ENCODE peak calls at places on chromosomes 12 and 14, in five cellular contexts. One of them, this sample, is unnamed.

GRCh38 chr14:56008160-56008559 is 110.1 kb upstream of the PELI2 start:
- DNase-seq in H1: no peak
- DNase-seq in neuronal stem cell: no peak
- DNase-seq in trophoblast cell: no peak
- DNase-seq in mesenchymal stem cell: no peak
- DNase-seq in this sample: no peak

GRCh38 chr12:46944104-46944503 is 118.3 kb upstream of the SLC38A4 start:
- DNase-seq in H1: no peak
- DNase-seq in neuronal stem cell: no peak
- DNase-seq in trophoblast cell: peak; percentile 9
- DNase-seq in mesenchymal stem cell: peak; percentile 76
- DNase-seq in this sample: no peak

GRCh38 chr12:10716704-10717315 is 6.3 kb downstream of the YBX3 start:
- DNase-seq in H1: no peak
- DNase-seq in neuronal stem cell: no peak
- DNase-seq in trophoblast cell: peak; percentile 79
- DNase-seq in mesenchymal stem cell: peak; percentile 87
- DNase-seq in this sample: peak; percentile 69

GRCh38 chr12:53481957-53482586 is 17.2 kb downstream of the MAP3K12 start:
- DNase-seq in H1: no peak
- DNase-seq in neuronal stem cell: no peak
- DNase-seq in trophoblast cell: peak; percentile 32
- DNase-seq in mesenchymal stem cell: peak; percentile 42
- DNase-seq in this sample: peak; percentile 72

GRCh38 chr12:10620078-10620779 is 6.8 kb upstream of the MAGOHB start:
- DNase-seq in H1: no peak
- DNase-seq in neuronal stem cell: no peak
- DNase-seq in trophoblast cell: no peak
- DNase-seq in mesenchymal stem cell: no peak
- DNase-seq in this sample: no peak

GRCh38 chr12:46516933-46517578 is 144.5 kb upstream of the SLC38A2 start:
- DNase-seq in H1: no peak
- DNase-seq in neuronal stem cell: no peak
- DNase-seq in trophoblast cell: no peak
- DNase-seq in mesenchymal stem cell: no peak
- DNase-seq in this sample: no peak

GRCh38 chr12:2640709-2641108 is 154.1 kb upstream of the FKBP4 start:
- DNase-seq in H1: no peak
- DNase-seq in neuronal stem cell: no peak
- DNase-seq in trophoblast cell: peak; percentile 70
- DNase-seq in mesenchymal stem cell: peak; percentile 96
- DNase-seq in this sample: peak; percentile 56

GRCh38 chr12:94831081-94831747 is 172.3 kb downstream of the NDUFA12 start:
- DNase-seq in H1: no peak
- DNase-seq in neuronal stem cell: no peak
- DNase-seq in trophoblast cell: peak; percentile 11
- DNase-seq in mesenchymal stem cell: no peak
- DNase-seq in this sample: no peak

GRCh38 chr12:67366530-67367196 is 97.5 kb downstream of the CAND1 start:
- DNase-seq in H1: no peak
- DNase-seq in neuronal stem cell: no peak
- DNase-seq in trophoblast cell: peak; percentile 75
- DNase-seq in mesenchymal stem cell: peak; percentile 64
- DNase-seq in this sample: no peak

GRCh38 chr12:87196329-87196728 is 832.9 kb downstream of the C12orf50 start:
- DNase-seq in H1: no peak
- DNase-seq in neuronal stem cell: no peak
- DNase-seq in trophoblast cell: no peak
- DNase-seq in mesenchymal stem cell: no peak
- DNase-seq in this sample: no peak

GRCh38 chr12:25155031-25155576 is 39.9 kb downstream of the DNAI7 start:
- DNase-seq in H1: no peak
- DNase-seq in neuronal stem cell: peak; percentile 6
- DNase-seq in trophoblast cell: no peak
- DNase-seq in mesenchymal stem cell: peak; percentile 59
- DNase-seq in this sample: no peak

GRCh38 chr12:111557271-111558106 is 41.6 kb downstream of the ATXN2 start:
- DNase-seq in H1: no peak
- DNase-seq in neuronal stem cell: no peak
- DNase-seq in trophoblast cell: peak; percentile 4
- DNase-seq in mesenchymal stem cell: no peak
- DNase-seq in this sample: no peak

GRCh38 chr14:103102689-103103260 is 8.2 kb downstream of the EXOC3L4 start:
- DNase-seq in H1: no peak
- DNase-seq in neuronal stem cell: no peak
- DNase-seq in trophoblast cell: no peak
- DNase-seq in mesenchymal stem cell: no peak
- DNase-seq in this sample: no peak

GRCh38 chr14:85701763-85702162 is 171.8 kb downstream of the FLRT2 start:
- DNase-seq in H1: no peak
- DNase-seq in neuronal stem cell: no peak
- DNase-seq in trophoblast cell: no peak
- DNase-seq in mesenchymal stem cell: peak; percentile 33
- DNase-seq in this sample: no peak

GRCh38 chr12:52720487-52720886 is 17.2 kb upstream of the KRT77 start:
- DNase-seq in H1: no peak
- DNase-seq in neuronal stem cell: no peak
- DNase-seq in trophoblast cell: peak; percentile 85
- DNase-seq in mesenchymal stem cell: no peak
- DNase-seq in this sample: no peak

GRCh38 chr12:45431153-45431552 is 215.3 kb downstream of the ANO6 start:
- DNase-seq in H1: no peak
- DNase-seq in neuronal stem cell: no peak
- DNase-seq in trophoblast cell: no peak
- DNase-seq in mesenchymal stem cell: no peak
- DNase-seq in this sample: no peak

GRCh38 chr12:124684971-124685688 is 117.7 kb upstream of the NCOR2 start:
- DNase-seq in H1: no peak
- DNase-seq in neuronal stem cell: no peak
- DNase-seq in trophoblast cell: peak; percentile 83
- DNase-seq in mesenchymal stem cell: peak; percentile 83
- DNase-seq in this sample: no peak

GRCh38 chr14:101726295-101726953 is 35.1 kb upstream of the PPP2R5C start:
- DNase-seq in H1: no peak
- DNase-seq in neuronal stem cell: no peak
- DNase-seq in trophoblast cell: no peak
- DNase-seq in mesenchymal stem cell: no peak
- DNase-seq in this sample: no peak

GRCh38 chr14:95535226-95536021 is 574 bp downstream of the GLRX5 start:
- DNase-seq in H1: no peak
- DNase-seq in neuronal stem cell: no peak
- DNase-seq in trophoblast cell: no peak
- DNase-seq in mesenchymal stem cell: peak; percentile 37
- DNase-seq in this sample: no peak

GRCh38 chr12:106648736-106649135 is 65.9 kb downstream of the RFX4 start:
- DNase-seq in H1: no peak
- DNase-seq in neuronal stem cell: no peak
- DNase-seq in trophoblast cell: no peak
- DNase-seq in mesenchymal stem cell: no peak
- DNase-seq in this sample: no peak

GRCh38 chr14:104130974-104131651 is 7.3 kb upstream of the KIF26A start:
- DNase-seq in H1: no peak
- DNase-seq in neuronal stem cell: no peak
- DNase-seq in trophoblast cell: no peak
- DNase-seq in mesenchymal stem cell: peak; percentile 18
- DNase-seq in this sample: peak; percentile 65

GRCh38 chr14:89214221-89214965 is 202.6 kb downstream of the FOXN3 start:
- DNase-seq in H1: no peak
- DNase-seq in neuronal stem cell: peak; percentile 11
- DNase-seq in trophoblast cell: no peak
- DNase-seq in mesenchymal stem cell: no peak
- DNase-seq in this sample: no peak

GRCh38 chr14:77303417-77304156 is 17.1 kb downstream of the POMT2 start:
- DNase-seq in H1: no peak
- DNase-seq in neuronal stem cell: no peak
- DNase-seq in trophoblast cell: peak; percentile 60
- DNase-seq in mesenchymal stem cell: peak; percentile 99
- DNase-seq in this sample: no peak

GRCh38 chr12:26878661-26879119 is 45.7 kb upstream of the ITPR2 start:
- DNase-seq in H1: no peak
- DNase-seq in neuronal stem cell: no peak
- DNase-seq in trophoblast cell: no peak
- DNase-seq in mesenchymal stem cell: no peak
- DNase-seq in this sample: no peak

GRCh38 chr14:99566009-99566389 is 38.0 kb downstream of the CCDC85C start:
- DNase-seq in H1: no peak
- DNase-seq in neuronal stem cell: no peak
- DNase-seq in trophoblast cell: no peak
- DNase-seq in mesenchymal stem cell: no peak
- DNase-seq in this sample: no peak

GRCh38 chr12:108787539-108787938 is 56.2 kb upstream of the CORO1C start:
- DNase-seq in H1: no peak
- DNase-seq in neuronal stem cell: no peak
- DNase-seq in trophoblast cell: no peak
- DNase-seq in mesenchymal stem cell: no peak
- DNase-seq in this sample: no peak

GRCh38 chr12:88993655-88994054 is 358.6 kb downstream of the DUSP6 start:
- DNase-seq in H1: no peak
- DNase-seq in neuronal stem cell: peak; percentile 18
- DNase-seq in trophoblast cell: no peak
- DNase-seq in mesenchymal stem cell: peak; percentile 68
- DNase-seq in this sample: no peak

GRCh38 chr12:46659032-46659703 is 166.6 kb downstream of the SLC38A4 start:
- DNase-seq in H1: no peak
- DNase-seq in neuronal stem cell: peak; percentile 47
- DNase-seq in trophoblast cell: no peak
- DNase-seq in mesenchymal stem cell: peak; percentile 44
- DNase-seq in this sample: no peak

GRCh38 chr12:27797301-27798025 is 17.4 kb upstream of the MANSC4 start:
- DNase-seq in H1: no peak
- DNase-seq in neuronal stem cell: no peak
- DNase-seq in trophoblast cell: no peak
- DNase-seq in mesenchymal stem cell: no peak
- DNase-seq in this sample: no peak

GRCh38 chr12:93819048-93819491 is 141.9 kb downstream of the CRADD start:
- DNase-seq in H1: no peak
- DNase-seq in neuronal stem cell: no peak
- DNase-seq in trophoblast cell: no peak
- DNase-seq in mesenchymal stem cell: peak; percentile 85
- DNase-seq in this sample: no peak

GRCh38 chr12:12725086-12725955 is 8.2 kb downstream of the CDKN1B start:
- DNase-seq in H1: no peak
- DNase-seq in neuronal stem cell: peak; percentile 95
- DNase-seq in trophoblast cell: peak; percentile 97
- DNase-seq in mesenchymal stem cell: peak; percentile 99
- DNase-seq in this sample: peak; percentile 91

GRCh38 chr12:93500667-93501066 is 33.4 kb downstream of the MRPL42 start:
- DNase-seq in H1: no peak
- DNase-seq in neuronal stem cell: no peak
- DNase-seq in trophoblast cell: no peak
- DNase-seq in mesenchymal stem cell: no peak
- DNase-seq in this sample: no peak

GRCh38 chr14:95439881-95440280 is 76.6 kb downstream of the SYNE3 start:
- DNase-seq in H1: no peak
- DNase-seq in neuronal stem cell: no peak
- DNase-seq in trophoblast cell: no peak
- DNase-seq in mesenchymal stem cell: no peak
- DNase-seq in this sample: no peak

GRCh38 chr14:59363545-59364226 is 101.5 kb downstream of the GPR135 start:
- DNase-seq in H1: no peak
- DNase-seq in neuronal stem cell: no peak
- DNase-seq in trophoblast cell: no peak
- DNase-seq in mesenchymal stem cell: no peak
- DNase-seq in this sample: no peak

GRCh38 chr14:38197761-38198345 is 9.9 kb upstream of the SSTR1 start:
- DNase-seq in H1: no peak
- DNase-seq in neuronal stem cell: no peak
- DNase-seq in trophoblast cell: no peak
- DNase-seq in mesenchymal stem cell: no peak
- DNase-seq in this sample: no peak

GRCh38 chr12:122437656-122438121 is 15.2 kb upstream of the CLIP1 start:
- DNase-seq in H1: no peak
- DNase-seq in neuronal stem cell: no peak
- DNase-seq in trophoblast cell: no peak
- DNase-seq in mesenchymal stem cell: no peak
- DNase-seq in this sample: no peak

GRCh38 chr14:25113394-25113793 is 63.4 kb upstream of the STXBP6 start:
- DNase-seq in H1: no peak
- DNase-seq in neuronal stem cell: no peak
- DNase-seq in trophoblast cell: no peak
- DNase-seq in mesenchymal stem cell: no peak
- DNase-seq in this sample: no peak
- H2BK12ac ChIP-seq in H1: no peak overlapping the region
- H2BK12ac ChIP-seq in neuronal stem cell: no peak overlapping the region
- H2BK12ac ChIP-seq in trophoblast cell: no peak overlapping the region
- H2BK12ac ChIP-seq in mesenchymal stem cell: no peak overlapping the region
- H2BK12ac ChIP-seq in this sample: no peak overlapping the region

GRCh38 chr12:116121453-116121871 is 156.0 kb downstream of the MED13L start:
- DNase-seq in H1: no peak
- DNase-seq in neuronal stem cell: no peak
- DNase-seq in trophoblast cell: no peak
- DNase-seq in mesenchymal stem cell: no peak
- DNase-seq in this sample: no peak
- H3K18ac ChIP-seq in H1: no peak overlapping the region
- H3K18ac ChIP-seq in neuronal stem cell: no peak overlapping the region
- H3K18ac ChIP-seq in trophoblast cell: no peak overlapping the region
- H3K18ac ChIP-seq in mesenchymal stem cell: no peak overlapping the region
- H3K18ac ChIP-seq in this sample: no peak overlapping the region

GRCh38 chr14:50797250-50798047 is 33.5 kb downstream of the NIN start:
- DNase-seq in H1: no peak
- DNase-seq in neuronal stem cell: no peak
- DNase-seq in trophoblast cell: no peak
- DNase-seq in mesenchymal stem cell: no peak
- DNase-seq in this sample: no peak
- H2BK12ac ChIP-seq in H1: no peak overlapping the region
- H2BK12ac ChIP-seq in neuronal stem cell: no peak overlapping the region
- H2BK12ac ChIP-seq in trophoblast cell: no peak overlapping the region
- H2BK12ac ChIP-seq in mesenchymal stem cell: no peak overlapping the region
- H2BK12ac ChIP-seq in this sample: no peak overlapping the region

DNA sequence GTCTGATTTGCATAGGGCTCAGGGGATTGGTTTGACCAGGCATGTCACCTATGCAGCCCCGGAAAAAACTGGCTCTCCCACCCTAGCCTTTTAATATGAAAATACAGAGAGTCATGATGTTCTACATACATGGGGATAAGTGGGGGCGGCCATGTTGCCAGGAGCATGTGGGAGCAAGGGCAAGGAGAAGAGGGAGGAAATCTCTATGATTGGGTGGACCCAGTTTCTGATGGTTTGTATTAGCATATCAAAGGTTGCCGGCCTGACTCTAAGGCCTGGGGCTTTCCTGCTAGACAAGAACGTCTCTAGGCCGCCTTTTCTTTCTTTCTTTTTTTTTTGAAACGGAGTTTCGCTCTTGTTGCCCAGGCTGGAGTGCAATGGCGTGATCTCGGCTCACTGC is 123.4 kb upstream of the CPSF6 start:
- DNase-seq in H1: no peak
- DNase-seq in neuronal stem cell: no peak
- DNase-seq in trophoblast cell: no peak
- DNase-seq in mesenchymal stem cell: no peak
- DNase-seq in this sample: peak; percentile 64
- H3K18ac ChIP-seq in H1: no peak overlapping the region
- H3K18ac ChIP-seq in neuronal stem cell: no peak overlapping the region
- H3K18ac ChIP-seq in trophoblast cell: no peak overlapping the region
- H3K18ac ChIP-seq in mesenchymal stem cell: no peak overlapping the region
- H3K18ac ChIP-seq in this sample: no peak overlapping the region